ENCODE peak calls at places on chromosome 16, in four cellular contexts. One of them, this sample, is unnamed.

GRCh38 chr16:77680496-77680895 is 41.8 kb upstream of the NUDT7 start:
- DNase-seq in H1: no peak
- DNase-seq in K562: no peak
- DNase-seq in endothelial cell of umbilical vein: no peak
- DNase-seq in this sample: no peak

GRCh38 chr16:55487048-55487803 is 8.2 kb downstream of the MMP2 start:
- DNase-seq in endothelial cell of umbilical vein: no peak
- DNase-seq in K562: no peak
- DNase-seq in H1: no peak
- DNase-seq in this sample: no peak

GRCh38 chr16:56789360-56789759 is 59.4 kb downstream of the NUP93 start:
- DNase-seq in H1: no peak
- DNase-seq in K562: peak
- DNase-seq in endothelial cell of umbilical vein: peak
- DNase-seq in this sample: no peak

GRCh38 chr16:71854369-71854948 is 8.7 kb downstream of the ATXN1L start:
- DNase-seq in endothelial cell of umbilical vein: no peak
- DNase-seq in H1: no peak
- DNase-seq in K562: no peak
- DNase-seq in this sample: no peak

GRCh38 chr16:13110124-13110796 is 208.9 kb downstream of the SHISA9 start:
- DNase-seq in endothelial cell of umbilical vein: no peak
- DNase-seq in K562: no peak
- DNase-seq in H1: no peak
- DNase-seq in this sample: no peak

GRCh38 chr16:88667496-88667895 is 4.6 kb upstream of the MVD start:
- DNase-seq in H1: no peak
- DNase-seq in K562: no peak
- DNase-seq in endothelial cell of umbilical vein: no peak
- DNase-seq in this sample: no peak

GRCh38 chr16:3131755-3132377 is 3.0 kb upstream of the ZNF213 start:
- DNase-seq in K562: peak
- DNase-seq in H1: peak
- DNase-seq in endothelial cell of umbilical vein: peak
- DNase-seq in this sample: no peak

GRCh38 chr16:16983545-16983944 is 487.2 kb downstream of the XYLT1 start:
- DNase-seq in H1: no peak
- DNase-seq in K562: no peak
- DNase-seq in endothelial cell of umbilical vein: no peak
- DNase-seq in this sample: no peak

GRCh38 chr16:30032083-30032819 is 1.2 kb upstream of the TLCD3B start:
- DNase-seq in endothelial cell of umbilical vein: peak
- DNase-seq in H1: peak
- DNase-seq in K562: peak
- DNase-seq in this sample: peak

GRCh38 chr16:85157813-85158701 is 45.8 kb upstream of the CIBAR2 start:
- DNase-seq in H1: peak
- DNase-seq in endothelial cell of umbilical vein: no peak
- DNase-seq in K562: no peak
- DNase-seq in this sample: no peak

GRCh38 chr16:83705856-83706255 is 101.9 kb upstream of the HSBP1 start:
- DNase-seq in H1: no peak
- DNase-seq in K562: no peak
- DNase-seq in endothelial cell of umbilical vein: no peak
- DNase-seq in this sample: no peak

GRCh38 chr16:57127037-57127763 is 34.8 kb downstream of the CPNE2 start:
- DNase-seq in K562: no peak
- DNase-seq in endothelial cell of umbilical vein: no peak
- DNase-seq in H1: no peak
- DNase-seq in this sample: no peak

GRCh38 chr16:59601452-59601851 is 867.3 kb upstream of the GOT2 start:
- DNase-seq in K562: no peak
- DNase-seq in H1: no peak
- DNase-seq in endothelial cell of umbilical vein: no peak
- DNase-seq in this sample: no peak

GRCh38 chr16:2825899-2826298 is 4.2 kb upstream of the ZG16B start:
- DNase-seq in K562: no peak
- DNase-seq in endothelial cell of umbilical vein: no peak
- DNase-seq in H1: no peak
- DNase-seq in this sample: no peak

GRCh38 chr16:54072237-54072636 is 214.3 kb downstream of the IRX3 start:
- DNase-seq in endothelial cell of umbilical vein: no peak
- DNase-seq in K562: no peak
- DNase-seq in H1: peak
- DNase-seq in this sample: no peak

GRCh38 chr16:84484579-84485254 is 19.7 kb downstream of the MEAK7 start:
- DNase-seq in K562: peak
- DNase-seq in H1: peak
- DNase-seq in endothelial cell of umbilical vein: peak
- DNase-seq in this sample: no peak

GRCh38 chr16:84044108-84044488 is 1.5 kb upstream of the SLC38A8 start:
- DNase-seq in endothelial cell of umbilical vein: peak
- DNase-seq in H1: no peak
- DNase-seq in K562: peak
- DNase-seq in this sample: no peak

GRCh38 chr16:23389201-23389600 is 63.8 kb downstream of the COG7 start:
- DNase-seq in K562: no peak
- DNase-seq in endothelial cell of umbilical vein: no peak
- DNase-seq in H1: no peak
- DNase-seq in this sample: no peak

GRCh38 chr16:52455549-52456277 is 91.2 kb downstream of the TOX3 start:
- DNase-seq in H1: no peak
- DNase-seq in K562: no peak
- DNase-seq in endothelial cell of umbilical vein: no peak
- DNase-seq in this sample: no peak

GRCh38 chr16:66886914-66887313 is 6.6 kb downstream of the PDP2 start:
- DNase-seq in endothelial cell of umbilical vein: peak
- DNase-seq in K562: peak
- DNase-seq in H1: no peak
- DNase-seq in this sample: no peak

GRCh38 chr16:80804061-80804450 is 342 bp downstream of the CDYL2 start:
- DNase-seq in H1: peak
- DNase-seq in K562: no peak
- DNase-seq in endothelial cell of umbilical vein: peak
- DNase-seq in this sample: no peak

GRCh38 chr16:83715217-83715920 is 92.4 kb upstream of the HSBP1 start:
- DNase-seq in endothelial cell of umbilical vein: peak
- DNase-seq in H1: no peak
- DNase-seq in K562: no peak
- DNase-seq in this sample: no peak

GRCh38 chr16:54402270-54402669 is 115.7 kb upstream of the IRX3 start:
- DNase-seq in K562: no peak
- DNase-seq in endothelial cell of umbilical vein: no peak
- DNase-seq in H1: no peak
- DNase-seq in this sample: no peak

GRCh38 chr16:49482690-49483089 is 109.1 kb downstream of the C16orf78 start:
- DNase-seq in K562: no peak
- DNase-seq in endothelial cell of umbilical vein: no peak
- DNase-seq in H1: no peak
- DNase-seq in this sample: no peak

GRCh38 chr16:88782454-88783390 is 2.3 kb downstream of the PIEZO1 start:
- DNase-seq in endothelial cell of umbilical vein: peak
- DNase-seq in H1: no peak
- DNase-seq in K562: peak
- DNase-seq in this sample: no peak

GRCh38 chr16:31460582-31461002 is 1.3 kb downstream of the ARMC5 start:
- DNase-seq in endothelial cell of umbilical vein: peak
- DNase-seq in K562: no peak
- DNase-seq in H1: no peak
- DNase-seq in this sample: no peak

GRCh38 chr16:13193721-13194120 is 292.3 kb downstream of the SHISA9 start:
- DNase-seq in K562: no peak
- DNase-seq in endothelial cell of umbilical vein: no peak
- DNase-seq in H1: no peak
- DNase-seq in this sample: no peak

GRCh38 chr16:8720080-8720966 is 45.9 kb downstream of the ABAT start:
- DNase-seq in H1: peak
- DNase-seq in K562: no peak
- DNase-seq in endothelial cell of umbilical vein: no peak
- DNase-seq in this sample: no peak

GRCh38 chr16:58451263-58451662 is 48.7 kb upstream of the NDRG4 start:
- DNase-seq in endothelial cell of umbilical vein: no peak
- DNase-seq in H1: no peak
- DNase-seq in K562: no peak
- DNase-seq in this sample: no peak

GRCh38 chr16:31421587-31421986 is 6.6 kb downstream of the COX6A2 start:
- DNase-seq in K562: no peak
- DNase-seq in H1: no peak
- DNase-seq in endothelial cell of umbilical vein: no peak
- DNase-seq in this sample: no peak

GRCh38 chr16:78402797-78403196 is 303.3 kb downstream of the WWOX start:
- DNase-seq in K562: no peak
- DNase-seq in H1: no peak
- DNase-seq in endothelial cell of umbilical vein: no peak
- DNase-seq in this sample: no peak

GRCh38 chr16:64740261-64740660 is 381.6 kb downstream of the CDH11 start:
- DNase-seq in H1: no peak
- DNase-seq in endothelial cell of umbilical vein: no peak
- DNase-seq in K562: no peak
- DNase-seq in this sample: no peak

GRCh38 chr16:58462997-58463891 is 36.7 kb upstream of the NDRG4 start:
- DNase-seq in H1: peak
- DNase-seq in endothelial cell of umbilical vein: no peak
- DNase-seq in K562: peak
- DNase-seq in this sample: no peak

GRCh38 chr16:73051903-73052302 is 4.0 kb upstream of the ZFHX3 start:
- DNase-seq in H1: no peak
- DNase-seq in K562: no peak
- DNase-seq in endothelial cell of umbilical vein: no peak
- DNase-seq in this sample: no peak
- H3K9ac ChIP-seq in H1: no peak
- H3K9ac ChIP-seq in K562: no peak
- H3K9ac ChIP-seq in endothelial cell of umbilical vein: no peak
- H3K9ac ChIP-seq in this sample: no peak

GRCh38 chr16:19809693-19810092 is 75.0 kb downstream of the GPRC5B start:
- DNase-seq in endothelial cell of umbilical vein: no peak
- DNase-seq in K562: no peak
- DNase-seq in H1: no peak
- DNase-seq in this sample: no peak

GRCh38 chr16:19809121-19809635 is 75.5 kb downstream of the GPRC5B start:
- DNase-seq in H1: no peak
- DNase-seq in K562: no peak
- DNase-seq in endothelial cell of umbilical vein: no peak
- DNase-seq in this sample: no peak

GRCh38 chr16:19805459-19806160 is 79.0 kb downstream of the GPRC5B start:
- DNase-seq in H1: no peak
- DNase-seq in K562: no peak
- DNase-seq in endothelial cell of umbilical vein: no peak
- DNase-seq in this sample: no peak

GRCh38 chr16:19808061-19808621 is 76.5 kb downstream of the GPRC5B start:
- DNase-seq in K562: no peak
- DNase-seq in H1: no peak
- DNase-seq in endothelial cell of umbilical vein: no peak
- DNase-seq in this sample: no peak

DNA sequence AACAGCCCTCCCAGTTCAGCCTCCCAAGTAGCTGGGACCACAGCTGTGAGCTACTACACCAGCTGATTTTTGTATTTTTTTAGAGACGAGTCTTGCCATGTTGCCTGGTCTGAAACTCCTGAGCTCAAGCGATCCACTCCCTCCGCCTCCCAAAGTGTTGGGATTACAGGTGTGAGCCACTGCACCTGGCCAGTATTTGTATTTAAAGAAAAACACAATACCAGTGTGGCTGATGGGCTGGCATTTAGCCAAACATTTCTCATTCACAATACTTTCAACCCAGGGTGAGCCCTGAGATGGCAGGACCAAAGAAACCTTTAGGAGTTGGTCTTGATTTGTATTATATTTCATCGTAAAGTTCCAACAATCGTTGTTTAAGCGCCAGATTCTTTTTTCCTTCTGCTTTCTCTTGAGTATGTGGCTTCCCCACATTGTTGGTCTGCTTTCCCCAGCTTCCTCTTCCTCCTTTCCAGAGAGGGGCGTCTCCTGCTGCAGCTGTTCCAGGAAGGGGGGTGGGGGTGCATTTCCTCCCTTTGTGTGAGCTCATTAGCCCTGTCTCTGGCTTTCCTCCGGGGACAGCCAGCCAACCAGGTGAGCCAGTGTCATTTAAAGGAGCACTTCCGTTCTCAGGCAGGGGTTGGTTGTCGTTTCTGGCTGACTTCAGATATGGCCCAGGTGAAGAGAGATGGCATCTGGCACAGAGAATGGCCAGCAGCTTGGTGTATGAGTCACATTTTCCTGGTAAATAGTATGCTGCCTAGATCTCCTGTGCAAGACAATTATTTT is 79.9 kb downstream of the GPRC5B start:
- DNase-seq in endothelial cell of umbilical vein: peak
- DNase-seq in K562: peak
- DNase-seq in H1: peak
- DNase-seq in this sample: no peak
- TF ChIP-seq POLR2AphosphoS5 in endothelial cell of umbilical vein: peak
- TF ChIP-seq POLR2AphosphoS5 in K562: no peak
- TF ChIP-seq POLR2AphosphoS5 in H1: no peak
- TF ChIP-seq POLR2AphosphoS5 in this sample: no peak

DNA sequence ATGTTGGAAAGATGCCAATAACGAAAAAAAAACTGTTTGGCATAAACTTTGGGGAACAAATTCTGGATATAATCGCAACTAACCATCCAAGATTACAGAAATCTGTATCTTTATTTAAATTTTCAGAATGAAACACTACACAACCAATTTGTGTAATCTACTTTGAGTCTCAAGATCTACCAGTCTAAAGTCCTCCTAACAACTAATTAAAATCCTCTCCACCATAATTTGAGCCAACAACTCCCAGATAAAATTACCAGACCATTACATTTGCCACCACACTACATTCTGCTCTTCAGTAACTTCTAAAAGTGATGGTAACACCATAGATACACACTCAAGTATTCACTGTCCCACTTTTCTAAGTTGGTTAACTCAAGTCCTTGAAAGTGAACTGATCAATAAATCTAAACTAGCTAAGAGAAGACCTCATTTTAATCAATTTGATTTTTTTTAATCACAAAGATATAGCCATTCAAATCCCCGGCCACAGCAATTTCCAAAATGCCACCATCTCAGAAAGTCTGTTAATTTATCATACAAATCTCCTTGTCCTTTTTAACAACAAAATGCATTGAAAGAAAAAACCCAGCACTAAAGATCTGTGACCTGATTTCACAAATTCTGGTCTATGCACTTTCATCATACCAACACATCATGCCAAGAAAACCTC is 1.9 kb downstream of the SIAH1 start:
- DNase-seq in K562: no peak
- DNase-seq in endothelial cell of umbilical vein: no peak
- DNase-seq in H1: no peak
- DNase-seq in this sample: no peak
- H3K4me3 ChIP-seq in K562: peak
- H3K4me3 ChIP-seq in endothelial cell of umbilical vein: peak
- H3K4me3 ChIP-seq in H1: peak
- H3K4me3 ChIP-seq in this sample: peak

DNA sequence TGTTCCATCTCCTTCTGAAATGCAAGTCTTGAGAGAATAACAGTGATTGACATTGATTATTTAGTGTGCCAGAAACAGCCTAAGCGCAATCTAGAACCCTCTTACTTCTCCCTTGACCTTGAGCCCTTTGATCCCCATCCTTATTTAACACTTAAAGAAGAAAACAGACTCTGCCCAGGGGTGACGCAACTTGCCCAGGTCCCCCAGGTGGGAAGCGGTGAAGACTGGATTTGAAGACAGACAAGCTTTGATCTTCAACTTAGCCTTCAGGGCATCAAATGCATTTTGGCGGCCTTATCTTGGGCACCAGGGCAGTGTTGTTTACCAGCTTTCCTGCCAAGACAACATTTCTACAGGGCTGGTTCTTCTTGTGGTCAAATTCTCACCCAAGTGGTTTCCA is 8.9 kb upstream of the CIITA start:
- DNase-seq in endothelial cell of umbilical vein: no peak
- DNase-seq in K562: no peak
- DNase-seq in H1: no peak
- DNase-seq in this sample: no peak
- H3K9ac ChIP-seq in endothelial cell of umbilical vein: no peak
- H3K9ac ChIP-seq in K562: no peak
- H3K9ac ChIP-seq in H1: no peak
- H3K9ac ChIP-seq in this sample: no peak